ENCODE peak calls at places on chromosome 19, in nine cellular contexts. One of them, this sample, is unnamed.

GRCh38 chr19:33396701-33397535 is 23.4 kb downstream of the CEBPG start:
- DNase-seq in sigmoid colon: peak; percentile 64
- DNase-seq in astrocyte of the cerebellum: no peak
- DNase-seq in BE2C: peak; percentile 11
- DNase-seq in breast epithelium: peak; percentile 47
- DNase-seq in fibroblast of lung: no peak
- DNase-seq in neural progenitor cell: peak; percentile 49
- DNase-seq in suprapubic skin: peak; percentile 63
- DNase-seq in astrocyte of the spinal cord: peak; percentile 39
- DNase-seq in this sample: no peak

GRCh38 chr19:54561840-54562239 is 11.8 kb upstream of the LILRA2 start:
- DNase-seq in sigmoid colon: no peak
- DNase-seq in astrocyte of the cerebellum: no peak
- DNase-seq in BE2C: no peak
- DNase-seq in breast epithelium: no peak
- DNase-seq in fibroblast of lung: no peak
- DNase-seq in neural progenitor cell: no peak
- DNase-seq in suprapubic skin: no peak
- DNase-seq in astrocyte of the spinal cord: no peak
- DNase-seq in this sample: no peak

GRCh38 chr19:53102186-53102585 is 1.0 kb downstream of the ZNF160 start:
- DNase-seq in sigmoid colon: no peak
- DNase-seq in astrocyte of the cerebellum: no peak
- DNase-seq in BE2C: peak; percentile 13
- DNase-seq in breast epithelium: no peak
- DNase-seq in fibroblast of lung: no peak
- DNase-seq in neural progenitor cell: peak; percentile 47
- DNase-seq in suprapubic skin: no peak
- DNase-seq in astrocyte of the spinal cord: no peak
- DNase-seq in this sample: no peak

GRCh38 chr19:32817252-32817912 is 52.2 kb downstream of the SLC7A9 start:
- DNase-seq in sigmoid colon: no peak
- DNase-seq in astrocyte of the cerebellum: no peak
- DNase-seq in BE2C: no peak
- DNase-seq in breast epithelium: no peak
- DNase-seq in fibroblast of lung: no peak
- DNase-seq in neural progenitor cell: no peak
- DNase-seq in suprapubic skin: no peak
- DNase-seq in astrocyte of the spinal cord: no peak
- DNase-seq in this sample: no peak

GRCh38 chr19:2145831-2146241 is 5.5 kb downstream of the AP3D1 start:
- DNase-seq in sigmoid colon: no peak
- DNase-seq in astrocyte of the cerebellum: no peak
- DNase-seq in BE2C: no peak
- DNase-seq in breast epithelium: no peak
- DNase-seq in fibroblast of lung: peak; percentile 34
- DNase-seq in neural progenitor cell: no peak
- DNase-seq in suprapubic skin: no peak
- DNase-seq in astrocyte of the spinal cord: no peak
- DNase-seq in this sample: no peak

GRCh38 chr19:12485571-12485970 is 955 bp upstream of the ZNF709 start:
- DNase-seq in sigmoid colon: no peak
- DNase-seq in astrocyte of the cerebellum: no peak
- DNase-seq in BE2C: no peak
- DNase-seq in breast epithelium: no peak
- DNase-seq in fibroblast of lung: no peak
- DNase-seq in neural progenitor cell: peak; percentile 13
- DNase-seq in suprapubic skin: no peak
- DNase-seq in astrocyte of the spinal cord: no peak
- DNase-seq in this sample: no peak

GRCh38 chr19:50419580-50420035 is 870 bp downstream of the SPIB start:
- DNase-seq in sigmoid colon: no peak
- DNase-seq in astrocyte of the cerebellum: no peak
- DNase-seq in BE2C: no peak
- DNase-seq in breast epithelium: no peak
- DNase-seq in fibroblast of lung: no peak
- DNase-seq in neural progenitor cell: no peak
- DNase-seq in suprapubic skin: no peak
- DNase-seq in astrocyte of the spinal cord: no peak
- DNase-seq in this sample: no peak

GRCh38 chr19:53977429-53977990 is 13.9 kb upstream of the CACNG6 start:
- DNase-seq in sigmoid colon: peak; percentile 87
- DNase-seq in astrocyte of the cerebellum: peak; percentile 70
- DNase-seq in BE2C: peak; percentile 78
- DNase-seq in breast epithelium: no peak
- DNase-seq in fibroblast of lung: peak; percentile 84
- DNase-seq in neural progenitor cell: peak; percentile 95
- DNase-seq in suprapubic skin: no peak
- DNase-seq in astrocyte of the spinal cord: peak; percentile 80
- DNase-seq in this sample: peak; percentile 63

GRCh38 chr19:56170261-56170660 is 5.5 kb upstream of the GALP start:
- DNase-seq in sigmoid colon: no peak
- DNase-seq in astrocyte of the cerebellum: peak; percentile 6
- DNase-seq in BE2C: no peak
- DNase-seq in breast epithelium: no peak
- DNase-seq in fibroblast of lung: peak; percentile 85
- DNase-seq in neural progenitor cell: no peak
- DNase-seq in suprapubic skin: no peak
- DNase-seq in astrocyte of the spinal cord: peak; percentile 50
- DNase-seq in this sample: peak; percentile 97

GRCh38 chr19:48558018-48558684 is 6.2 kb downstream of the SULT2B1 start:
- DNase-seq in sigmoid colon: no peak
- DNase-seq in astrocyte of the cerebellum: no peak
- DNase-seq in BE2C: no peak
- DNase-seq in breast epithelium: no peak
- DNase-seq in fibroblast of lung: peak; percentile 66
- DNase-seq in neural progenitor cell: no peak
- DNase-seq in suprapubic skin: no peak
- DNase-seq in astrocyte of the spinal cord: peak; percentile 22
- DNase-seq in this sample: peak; percentile 28

GRCh38 chr19:24057144-24057543 is 29.8 kb upstream of the ZNF254 start:
- DNase-seq in sigmoid colon: no peak
- DNase-seq in astrocyte of the cerebellum: no peak
- DNase-seq in BE2C: no peak
- DNase-seq in breast epithelium: no peak
- DNase-seq in fibroblast of lung: no peak
- DNase-seq in neural progenitor cell: no peak
- DNase-seq in suprapubic skin: no peak
- DNase-seq in astrocyte of the spinal cord: no peak
- DNase-seq in this sample: no peak

GRCh38 chr19:35609881-35610353 is 2.6 kb upstream of the HAUS5 start:
- DNase-seq in sigmoid colon: no peak
- DNase-seq in astrocyte of the cerebellum: no peak
- DNase-seq in BE2C: no peak
- DNase-seq in breast epithelium: no peak
- DNase-seq in fibroblast of lung: no peak
- DNase-seq in neural progenitor cell: no peak
- DNase-seq in suprapubic skin: no peak
- DNase-seq in astrocyte of the spinal cord: no peak
- DNase-seq in this sample: no peak

GRCh38 chr19:35414442-35414841 is 33.6 kb upstream of the FFAR2 start:
- DNase-seq in sigmoid colon: no peak
- DNase-seq in astrocyte of the cerebellum: no peak
- DNase-seq in BE2C: no peak
- DNase-seq in breast epithelium: no peak
- DNase-seq in fibroblast of lung: no peak
- DNase-seq in neural progenitor cell: no peak
- DNase-seq in suprapubic skin: no peak
- DNase-seq in astrocyte of the spinal cord: no peak
- DNase-seq in this sample: no peak

GRCh38 chr19:58397533-58398037 is 2.1 kb downstream of the RNF225 start:
- DNase-seq in sigmoid colon: peak; percentile 42
- DNase-seq in astrocyte of the cerebellum: no peak
- DNase-seq in BE2C: no peak
- DNase-seq in breast epithelium: no peak
- DNase-seq in fibroblast of lung: no peak
- DNase-seq in neural progenitor cell: no peak
- DNase-seq in suprapubic skin: no peak
- DNase-seq in astrocyte of the spinal cord: no peak
- DNase-seq in this sample: no peak

GRCh38 chr19:19488041-19488874 is 27.1 kb downstream of the TSSK6 start:
- DNase-seq in sigmoid colon: no peak
- DNase-seq in astrocyte of the cerebellum: no peak
- DNase-seq in BE2C: peak; percentile 43
- DNase-seq in breast epithelium: no peak
- DNase-seq in fibroblast of lung: peak; percentile 14
- DNase-seq in neural progenitor cell: peak; percentile 24
- DNase-seq in suprapubic skin: peak; percentile 70
- DNase-seq in astrocyte of the spinal cord: no peak
- DNase-seq in this sample: no peak

GRCh38 chr19:28242317-28242927 is 970.5 kb downstream of the UQCRFS1 start:
- DNase-seq in sigmoid colon: no peak
- DNase-seq in astrocyte of the cerebellum: peak; percentile 11
- DNase-seq in BE2C: no peak
- DNase-seq in breast epithelium: no peak
- DNase-seq in fibroblast of lung: peak; percentile 17
- DNase-seq in neural progenitor cell: peak; percentile 67
- DNase-seq in suprapubic skin: no peak
- DNase-seq in astrocyte of the spinal cord: peak; percentile 15
- DNase-seq in this sample: peak; percentile 0

GRCh38 chr19:22422220-22422619 is at the start of gene ZNF98:
- DNase-seq in sigmoid colon: peak; percentile 78
- DNase-seq in astrocyte of the cerebellum: no peak
- DNase-seq in BE2C: no peak
- DNase-seq in breast epithelium: peak; percentile 86
- DNase-seq in fibroblast of lung: no peak
- DNase-seq in neural progenitor cell: no peak
- DNase-seq in suprapubic skin: no peak
- DNase-seq in astrocyte of the spinal cord: no peak
- DNase-seq in this sample: no peak

GRCh38 chr19:45547965-45548609 is 36.5 kb downstream of the OPA3 start:
- DNase-seq in sigmoid colon: no peak
- DNase-seq in astrocyte of the cerebellum: no peak
- DNase-seq in BE2C: no peak
- DNase-seq in breast epithelium: no peak
- DNase-seq in fibroblast of lung: peak; percentile 19
- DNase-seq in neural progenitor cell: no peak
- DNase-seq in suprapubic skin: peak; percentile 85
- DNase-seq in astrocyte of the spinal cord: peak; percentile 35
- DNase-seq in this sample: peak; percentile 86

GRCh38 chr19:30001301-30001700 is 59.3 kb downstream of the URI1 start:
- DNase-seq in sigmoid colon: no peak
- DNase-seq in astrocyte of the cerebellum: no peak
- DNase-seq in BE2C: no peak
- DNase-seq in breast epithelium: no peak
- DNase-seq in fibroblast of lung: no peak
- DNase-seq in neural progenitor cell: peak; percentile 2
- DNase-seq in suprapubic skin: no peak
- DNase-seq in astrocyte of the spinal cord: no peak
- DNase-seq in this sample: no peak
- H3K4me3 ChIP-seq in sigmoid colon: no peak overlapping the region
- H3K4me3 ChIP-seq in astrocyte of the cerebellum: no peak overlapping the region
- H3K4me3 ChIP-seq in BE2C: no peak overlapping the region
- H3K4me3 ChIP-seq in breast epithelium: no peak overlapping the region
- H3K4me3 ChIP-seq in fibroblast of lung: no peak overlapping the region
- H3K4me3 ChIP-seq in neural progenitor cell: no peak overlapping the region
- H3K4me3 ChIP-seq in suprapubic skin: no peak overlapping the region
- H3K4me3 ChIP-seq in astrocyte of the spinal cord: no peak overlapping the region
- H3K4me3 ChIP-seq in this sample: no peak overlapping the region

DNA sequence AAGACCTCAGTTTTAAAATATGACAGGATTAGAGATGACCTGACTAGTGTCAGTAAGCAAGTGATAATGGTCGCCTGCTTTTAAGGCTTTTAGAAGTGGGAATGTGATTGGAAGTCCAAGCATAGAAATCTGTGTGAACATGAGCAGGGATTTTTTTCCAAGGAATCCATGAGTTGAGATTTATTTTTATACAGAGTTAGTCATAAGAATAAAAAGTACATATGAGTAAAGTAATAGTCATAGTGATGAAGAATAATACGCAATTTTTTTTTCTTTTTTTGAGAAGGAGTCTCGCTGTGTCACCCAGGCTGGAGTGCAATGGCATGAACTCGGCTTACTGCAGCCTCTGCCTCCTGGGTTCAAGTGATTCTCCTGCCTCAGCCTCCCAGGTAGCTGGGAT is 1.7 kb downstream of the ZNF546 start:
- DNase-seq in sigmoid colon: no peak
- DNase-seq in astrocyte of the cerebellum: no peak
- DNase-seq in BE2C: no peak
- DNase-seq in breast epithelium: no peak
- DNase-seq in fibroblast of lung: peak; percentile 38
- DNase-seq in neural progenitor cell: no peak
- DNase-seq in suprapubic skin: no peak
- DNase-seq in astrocyte of the spinal cord: peak; percentile 32
- DNase-seq in this sample: peak; percentile 74
- TF ChIP-seq CTCF in sigmoid colon: no peak
- TF ChIP-seq CTCF in astrocyte of the cerebellum: no peak
- TF ChIP-seq CTCF in BE2C: no peak
- TF ChIP-seq CTCF in breast epithelium: no peak
- TF ChIP-seq CTCF in fibroblast of lung: no peak
- TF ChIP-seq CTCF in neural progenitor cell: no peak
- TF ChIP-seq CTCF in suprapubic skin: no peak
- TF ChIP-seq CTCF in astrocyte of the spinal cord: no peak
- TF ChIP-seq CTCF in this sample: no peak

GRCh38 chr19:15502264-15502663 is 6.1 kb upstream of the CYP4F22 start:
- DNase-seq in sigmoid colon: no peak
- DNase-seq in astrocyte of the cerebellum: no peak
- DNase-seq in BE2C: no peak
- DNase-seq in breast epithelium: no peak
- DNase-seq in fibroblast of lung: no peak
- DNase-seq in neural progenitor cell: no peak
- DNase-seq in suprapubic skin: no peak
- DNase-seq in astrocyte of the spinal cord: no peak
- DNase-seq in this sample: no peak

GRCh38 chr19:15506074-15506565 is 2.2 kb upstream of the CYP4F22 start:
- DNase-seq in sigmoid colon: no peak
- DNase-seq in astrocyte of the cerebellum: no peak
- DNase-seq in BE2C: no peak
- DNase-seq in breast epithelium: no peak
- DNase-seq in fibroblast of lung: no peak
- DNase-seq in neural progenitor cell: no peak
- DNase-seq in suprapubic skin: no peak
- DNase-seq in astrocyte of the spinal cord: no peak
- DNase-seq in this sample: no peak

GRCh38 chr19:15511671-15512424 is 3.5 kb downstream of the CYP4F22 start:
- DNase-seq in sigmoid colon: no peak
- DNase-seq in astrocyte of the cerebellum: no peak
- DNase-seq in BE2C: no peak
- DNase-seq in breast epithelium: no peak
- DNase-seq in fibroblast of lung: no peak
- DNase-seq in neural progenitor cell: no peak
- DNase-seq in suprapubic skin: no peak
- DNase-seq in astrocyte of the spinal cord: no peak
- DNase-seq in this sample: no peak

GRCh38 chr19:15507068-15508034 is 974 bp upstream of the CYP4F22 start:
- DNase-seq in sigmoid colon: no peak
- DNase-seq in astrocyte of the cerebellum: no peak
- DNase-seq in BE2C: no peak
- DNase-seq in breast epithelium: no peak
- DNase-seq in fibroblast of lung: no peak
- DNase-seq in neural progenitor cell: no peak
- DNase-seq in suprapubic skin: no peak
- DNase-seq in astrocyte of the spinal cord: no peak
- DNase-seq in this sample: no peak

GRCh38 chr19:15508035-15508710 is at the start of gene CYP4F22:
- DNase-seq in sigmoid colon: no peak
- DNase-seq in astrocyte of the cerebellum: no peak
- DNase-seq in BE2C: no peak
- DNase-seq in breast epithelium: no peak
- DNase-seq in fibroblast of lung: no peak
- DNase-seq in neural progenitor cell: no peak
- DNase-seq in suprapubic skin: no peak
- DNase-seq in astrocyte of the spinal cord: no peak
- DNase-seq in this sample: no peak
- H3K4me3 ChIP-seq in sigmoid colon: no peak within 1 kb of the TSS
- H3K4me3 ChIP-seq in astrocyte of the cerebellum: no peak within 1 kb of the TSS
- H3K4me3 ChIP-seq in BE2C: no peak within 1 kb of the TSS
- H3K4me3 ChIP-seq in breast epithelium: peak within 1 kb of the TSS; percentile 4
- H3K4me3 ChIP-seq in fibroblast of lung: no peak within 1 kb of the TSS
- H3K4me3 ChIP-seq in neural progenitor cell: no peak within 1 kb of the TSS
- H3K4me3 ChIP-seq in suprapubic skin: peak within 1 kb of the TSS; percentile 41
- H3K4me3 ChIP-seq in astrocyte of the spinal cord: no peak within 1 kb of the TSS
- H3K4me3 ChIP-seq in this sample: no peak within 1 kb of the TSS

GRCh38 chr19:18232540-18233223 is 6.4 kb upstream of the PDE4C start:
- DNase-seq in sigmoid colon: no peak
- DNase-seq in astrocyte of the cerebellum: no peak
- DNase-seq in BE2C: peak; percentile 80
- DNase-seq in breast epithelium: no peak
- DNase-seq in fibroblast of lung: no peak
- DNase-seq in neural progenitor cell: no peak
- DNase-seq in suprapubic skin: no peak
- DNase-seq in astrocyte of the spinal cord: no peak
- DNase-seq in this sample: no peak
- TF ChIP-seq CTCF in sigmoid colon: no peak
- TF ChIP-seq CTCF in astrocyte of the cerebellum: no peak
- TF ChIP-seq CTCF in BE2C: peak; percentile 41
- TF ChIP-seq CTCF in breast epithelium: no peak
- TF ChIP-seq CTCF in fibroblast of lung: no peak
- TF ChIP-seq CTCF in neural progenitor cell: peak; percentile 47
- TF ChIP-seq CTCF in suprapubic skin: no peak
- TF ChIP-seq CTCF in astrocyte of the spinal cord: no peak
- TF ChIP-seq CTCF in this sample: no peak